ENCODE peak calls at places on chromosomes 1 and 21, in four cellular contexts. One of them, this sample, is unnamed.

GRCh38 chr21:36706482-36706852 is 7.6 kb downstream of the SIM2 start:
- DNase-seq in spleen: peak
- DNase-seq in ovary: no peak
- DNase-seq in tibial artery: no peak
- DNase-seq in this sample: no peak

GRCh38 chr1:118984086-118984989 is 3.8 kb downstream of the TBX15 start:
- DNase-seq in spleen: no peak
- DNase-seq in ovary: no peak
- DNase-seq in tibial artery: peak
- DNase-seq in this sample: no peak

GRCh38 chr1:42136466-42136865 is 16.7 kb upstream of the GUCA2B start:
- DNase-seq in spleen: no peak
- DNase-seq in ovary: no peak
- DNase-seq in tibial artery: no peak
- DNase-seq in this sample: no peak

GRCh38 chr21:40146201-40146890 is 279.1 kb downstream of the PCP4 start:
- DNase-seq in spleen: no peak
- DNase-seq in ovary: no peak
- DNase-seq in tibial artery: no peak
- DNase-seq in this sample: no peak

GRCh38 chr21:22120616-22121266 is 1122.5 kb downstream of the NCAM2 start:
- DNase-seq in spleen: no peak
- DNase-seq in ovary: no peak
- DNase-seq in tibial artery: no peak
- DNase-seq in this sample: no peak

GRCh38 chr1:108200627-108201106 is 524 bp upstream of the SLC25A24 start:
- DNase-seq in spleen: peak
- DNase-seq in ovary: no peak
- DNase-seq in tibial artery: peak
- DNase-seq in this sample: no peak

GRCh38 chr1:230972855-230973271 is 5.8 kb downstream of the TTC13 start:
- DNase-seq in spleen: no peak
- DNase-seq in ovary: no peak
- DNase-seq in tibial artery: no peak
- DNase-seq in this sample: no peak

GRCh38 chr1:65459397-65459768 is 38.9 kb downstream of the LEPR start:
- DNase-seq in spleen: no peak
- DNase-seq in ovary: no peak
- DNase-seq in tibial artery: no peak
- DNase-seq in this sample: no peak

GRCh38 chr1:8818325-8818775 is 910 bp upstream of the RERE start:
- DNase-seq in spleen: no peak
- DNase-seq in ovary: peak
- DNase-seq in tibial artery: no peak
- DNase-seq in this sample: no peak

GRCh38 chr1:86521522-86521891 is 25.4 kb upstream of the CLCA4 start:
- DNase-seq in spleen: no peak
- DNase-seq in ovary: no peak
- DNase-seq in tibial artery: no peak
- DNase-seq in this sample: no peak

GRCh38 chr1:112704511-112704907 is 2.4 kb downstream of the RHOC start:
- DNase-seq in spleen: no peak
- DNase-seq in ovary: no peak
- DNase-seq in tibial artery: no peak
- DNase-seq in this sample: no peak

GRCh38 chr1:18332626-18333025 is 148.1 kb upstream of the KLHDC7A start:
- DNase-seq in spleen: no peak
- DNase-seq in ovary: no peak
- DNase-seq in tibial artery: no peak
- DNase-seq in this sample: no peak

GRCh38 chr1:10708807-10709523 is 87.5 kb downstream of the CASZ1 start:
- DNase-seq in spleen: no peak
- DNase-seq in ovary: no peak
- DNase-seq in tibial artery: no peak
- DNase-seq in this sample: no peak

GRCh38 chr21:29335720-29336119 is 37.0 kb downstream of the BACH1 start:
- DNase-seq in spleen: no peak
- DNase-seq in ovary: no peak
- DNase-seq in tibial artery: no peak
- DNase-seq in this sample: no peak

GRCh38 chr1:202149566-202149965 is 5.0 kb upstream of the ARL8A start:
- DNase-seq in spleen: no peak
- DNase-seq in ovary: no peak
- DNase-seq in tibial artery: no peak
- DNase-seq in this sample: no peak

GRCh38 chr21:15247613-15248012 is 182.8 kb upstream of the NRIP1 start:
- DNase-seq in spleen: no peak
- DNase-seq in ovary: no peak
- DNase-seq in tibial artery: no peak
- DNase-seq in this sample: no peak

GRCh38 chr1:116508984-116509980 is 61.5 kb downstream of the CD58 start:
- DNase-seq in spleen: no peak
- DNase-seq in ovary: no peak
- DNase-seq in tibial artery: no peak
- DNase-seq in this sample: no peak

GRCh38 chr1:215489771-215490566 is 77.1 kb upstream of the KCTD3 start:
- DNase-seq in spleen: no peak
- DNase-seq in ovary: no peak
- DNase-seq in tibial artery: no peak
- DNase-seq in this sample: no peak

GRCh38 chr1:41422306-41422705 is 61.1 kb downstream of the FOXO6 start:
- DNase-seq in spleen: no peak
- DNase-seq in ovary: no peak
- DNase-seq in tibial artery: no peak
- DNase-seq in this sample: no peak

GRCh38 chr1:154837034-154837678 is 32.9 kb downstream of the KCNN3 start:
- DNase-seq in spleen: no peak
- DNase-seq in ovary: peak
- DNase-seq in tibial artery: no peak
- DNase-seq in this sample: no peak

GRCh38 chr1:53572061-53572801 is 113.0 kb downstream of the DMRTB1 start:
- DNase-seq in spleen: peak
- DNase-seq in ovary: no peak
- DNase-seq in tibial artery: peak
- DNase-seq in this sample: no peak

GRCh38 chr1:24288479-24288878 is 30.7 kb upstream of the GRHL3 start:
- DNase-seq in spleen: no peak
- DNase-seq in ovary: no peak
- DNase-seq in tibial artery: no peak
- DNase-seq in this sample: no peak

GRCh38 chr1:172906778-172907592 is 143.8 kb downstream of the TNFSF18 start:
- DNase-seq in spleen: no peak
- DNase-seq in ovary: no peak
- DNase-seq in tibial artery: no peak
- DNase-seq in this sample: no peak

GRCh38 chr1:20380616-20381035 is 90.0 kb downstream of the VWA5B1 start:
- DNase-seq in spleen: no peak
- DNase-seq in ovary: no peak
- DNase-seq in tibial artery: no peak
- DNase-seq in this sample: no peak

GRCh38 chr1:245823408-245824147 is 668.8 kb downstream of the KIF26B start:
- DNase-seq in spleen: no peak
- DNase-seq in ovary: no peak
- DNase-seq in tibial artery: no peak
- DNase-seq in this sample: no peak

GRCh38 chr1:161084205-161084988 is 5.0 kb downstream of the NECTIN4 start:
- DNase-seq in spleen: no peak
- DNase-seq in ovary: no peak
- DNase-seq in tibial artery: no peak
- DNase-seq in this sample: no peak

GRCh38 chr1:54884135-54884586 is 2.8 kb downstream of the DHCR24 start:
- DNase-seq in spleen: no peak
- DNase-seq in ovary: no peak
- DNase-seq in tibial artery: no peak
- DNase-seq in this sample: no peak
- H3K4me3 ChIP-seq in spleen: peak
- H3K4me3 ChIP-seq in ovary: no peak
- H3K4me3 ChIP-seq in tibial artery: no peak
- H3K4me3 ChIP-seq in this sample: no peak

DNA sequence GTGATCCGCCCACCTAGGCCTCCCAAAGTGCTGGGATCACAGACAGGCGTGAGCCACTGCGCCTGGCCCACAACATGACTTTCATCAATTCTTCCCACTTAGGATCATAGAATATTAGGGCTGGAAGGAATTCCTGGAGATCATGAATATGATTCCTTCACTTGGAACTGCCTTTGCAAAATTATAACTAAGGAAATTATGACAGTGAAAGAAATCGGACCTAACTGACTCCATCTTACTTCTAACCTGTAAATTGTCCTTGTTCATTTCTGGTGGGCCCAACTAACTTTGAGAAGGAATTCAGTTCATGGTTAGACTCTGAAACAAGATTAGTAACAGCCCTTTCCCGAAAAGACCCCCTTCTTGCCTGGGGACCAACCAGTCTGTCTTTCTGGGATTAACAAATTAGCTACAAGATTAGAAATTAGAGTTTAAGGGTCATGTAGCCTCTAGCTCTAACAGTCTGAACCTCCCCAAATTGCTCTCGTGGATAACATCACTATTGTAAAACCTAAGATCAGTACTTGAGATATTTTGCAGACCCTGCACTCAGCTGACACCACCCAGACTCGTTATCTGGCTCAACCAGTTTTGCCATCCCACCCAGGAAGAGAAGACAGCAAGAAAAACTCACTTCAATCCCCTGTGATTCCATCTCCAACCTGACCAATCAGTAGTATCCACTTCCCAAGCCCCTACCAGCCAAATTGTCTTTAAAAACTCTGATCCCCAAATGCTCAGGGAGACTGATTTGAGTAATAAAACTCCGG is 14.7 kb downstream of the ZBTB8OS start:
- DNase-seq in spleen: no peak
- DNase-seq in ovary: no peak
- DNase-seq in tibial artery: no peak
- DNase-seq in this sample: no peak
- H3K27ac ChIP-seq in spleen: no peak
- H3K27ac ChIP-seq in ovary: no peak
- H3K27ac ChIP-seq in tibial artery: no peak
- H3K27ac ChIP-seq in this sample: no peak

GRCh38 chr1:239387304-239388231 is 1.2 kb downstream of the CHRM3 start:
- DNase-seq in spleen: no peak
- DNase-seq in ovary: peak
- DNase-seq in tibial artery: no peak
- DNase-seq in this sample: peak
- H3K4me3 ChIP-seq in spleen: peak
- H3K4me3 ChIP-seq in ovary: peak
- H3K4me3 ChIP-seq in tibial artery: peak
- H3K4me3 ChIP-seq in this sample: peak

DNA sequence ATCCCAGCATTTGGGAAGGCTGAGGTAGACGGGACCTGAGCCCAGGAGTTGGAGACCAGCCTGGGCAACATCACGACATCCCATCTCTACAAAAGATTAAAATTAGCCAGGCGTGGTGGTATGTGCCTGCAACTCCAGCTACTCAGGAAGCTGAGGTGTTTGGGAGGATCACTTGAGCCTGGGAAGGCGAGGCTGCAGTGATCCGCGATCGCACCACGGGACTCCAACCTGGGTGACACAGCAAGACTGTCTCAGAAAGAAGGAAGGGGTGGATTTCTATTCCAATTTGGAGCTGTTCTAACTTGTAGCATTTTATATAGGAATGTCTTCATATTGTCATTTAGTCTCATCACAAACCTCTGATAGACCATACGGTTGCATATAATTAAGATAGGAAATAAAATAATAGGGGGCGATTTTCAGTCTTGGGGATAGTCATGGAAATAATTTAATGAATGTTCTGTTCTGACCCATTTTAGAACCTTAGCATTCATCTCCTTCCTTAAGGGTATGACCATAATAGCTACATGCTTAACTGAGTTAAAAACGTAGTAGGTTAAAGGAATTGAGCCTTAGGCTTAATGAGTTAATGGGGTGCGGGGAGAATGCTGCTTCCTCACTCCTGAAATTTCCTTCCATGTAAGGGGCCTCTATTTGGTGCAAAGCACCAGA is 93.1 kb downstream of the ADCY10 start:
- DNase-seq in spleen: no peak
- DNase-seq in ovary: no peak
- DNase-seq in tibial artery: no peak
- DNase-seq in this sample: no peak
- H3K27ac ChIP-seq in spleen: no peak
- H3K27ac ChIP-seq in ovary: no peak
- H3K27ac ChIP-seq in tibial artery: peak
- H3K27ac ChIP-seq in this sample: no peak

GRCh38 chr1:64231153-64231552 is 27.7 kb downstream of the UBE2U start:
- DNase-seq in spleen: no peak
- DNase-seq in ovary: no peak
- DNase-seq in tibial artery: no peak
- DNase-seq in this sample: no peak
- H3K4me3 ChIP-seq in spleen: no peak
- H3K4me3 ChIP-seq in ovary: no peak
- H3K4me3 ChIP-seq in tibial artery: no peak
- H3K4me3 ChIP-seq in this sample: no peak

GRCh38 chr21:38306407-38306806 is 49.6 kb downstream of the KCNJ15 start:
- DNase-seq in spleen: no peak
- DNase-seq in ovary: no peak
- DNase-seq in tibial artery: no peak
- DNase-seq in this sample: no peak

GRCh38 chr21:38310619-38311018 is 53.8 kb downstream of the KCNJ15 start:
- DNase-seq in spleen: no peak
- DNase-seq in ovary: no peak
- DNase-seq in tibial artery: no peak
- DNase-seq in this sample: no peak

GRCh38 chr21:38306833-38307232 is 50.0 kb downstream of the KCNJ15 start:
- DNase-seq in spleen: no peak
- DNase-seq in ovary: no peak
- DNase-seq in tibial artery: no peak
- DNase-seq in this sample: no peak

GRCh38 chr21:38308785-38309119 is 52.0 kb downstream of the KCNJ15 start:
- DNase-seq in spleen: no peak
- DNase-seq in ovary: no peak
- DNase-seq in tibial artery: no peak
- DNase-seq in this sample: no peak

GRCh38 chr21:38308010-38308784 is 51.4 kb downstream of the KCNJ15 start:
- DNase-seq in spleen: no peak
- DNase-seq in ovary: no peak
- DNase-seq in tibial artery: no peak
- DNase-seq in this sample: no peak
- H3K27ac ChIP-seq in spleen: peak
- H3K27ac ChIP-seq in ovary: no peak
- H3K27ac ChIP-seq in tibial artery: peak
- H3K27ac ChIP-seq in this sample: no peak

GRCh38 chr1:94031591-94031990 is 89.4 kb downstream of the ABCA4 start:
- DNase-seq in spleen: no peak
- DNase-seq in ovary: no peak
- DNase-seq in tibial artery: no peak
- DNase-seq in this sample: no peak

GRCh38 chr1:94033849-94034248 is 87.1 kb downstream of the ABCA4 start:
- DNase-seq in spleen: no peak
- DNase-seq in ovary: no peak
- DNase-seq in tibial artery: no peak
- DNase-seq in this sample: no peak

GRCh38 chr1:94031154-94031553 is 89.8 kb downstream of the ABCA4 start:
- DNase-seq in spleen: no peak
- DNase-seq in ovary: no peak
- DNase-seq in tibial artery: no peak
- DNase-seq in this sample: no peak

GRCh38 chr1:94029135-94029993 is 91.6 kb downstream of the ABCA4 start:
- DNase-seq in spleen: no peak
- DNase-seq in ovary: no peak
- DNase-seq in tibial artery: no peak
- DNase-seq in this sample: no peak

GRCh38 chr1:94032637-94033036 is 88.3 kb downstream of the ABCA4 start:
- DNase-seq in spleen: no peak
- DNase-seq in ovary: no peak
- DNase-seq in tibial artery: no peak
- DNase-seq in this sample: no peak
- H3K4me3 ChIP-seq in spleen: no peak
- H3K4me3 ChIP-seq in ovary: no peak
- H3K4me3 ChIP-seq in tibial artery: no peak
- H3K4me3 ChIP-seq in this sample: no peak

This sample was measured in kidney.